ENCODE peak calls at places on chromosomes 6 and 20, in four cellular contexts. One of them, this sample, is unnamed.

GRCh38 chr6:27007020-27007419 is 240.5 kb upstream of the PRSS16 start:
- DNase-seq in GM12878: no peak
- DNase-seq in epithelial cell of esophagus: no peak
- DNase-seq in HFFc6: no peak
- DNase-seq in this sample: no peak

GRCh38 chr20:16729565-16730460 is at the start of gene SNRPB2:
- DNase-seq in GM12878: peak
- DNase-seq in epithelial cell of esophagus: peak
- DNase-seq in HFFc6: peak
- DNase-seq in this sample: peak

GRCh38 chr6:34810936-34811632 is 19.2 kb downstream of the BLTP3A start:
- DNase-seq in GM12878: peak
- DNase-seq in epithelial cell of esophagus: peak
- DNase-seq in HFFc6: no peak
- DNase-seq in this sample: peak

GRCh38 chr20:24148372-24148771 is 159.8 kb upstream of the GGTLC1 start:
- DNase-seq in GM12878: peak
- DNase-seq in epithelial cell of esophagus: no peak
- DNase-seq in HFFc6: no peak
- DNase-seq in this sample: no peak

GRCh38 chr20:58447733-58448391 is 58.8 kb downstream of the VAPB start:
- DNase-seq in GM12878: no peak
- DNase-seq in epithelial cell of esophagus: peak
- DNase-seq in HFFc6: peak
- DNase-seq in this sample: peak

GRCh38 chr20:51565741-51566140 is 23.2 kb upstream of the NFATC2 start:
- DNase-seq in GM12878: no peak
- DNase-seq in epithelial cell of esophagus: no peak
- DNase-seq in HFFc6: peak
- DNase-seq in this sample: no peak

GRCh38 chr20:41275181-41275793 is 42.2 kb downstream of the ZHX3 start:
- DNase-seq in GM12878: no peak
- DNase-seq in epithelial cell of esophagus: peak
- DNase-seq in HFFc6: peak
- DNase-seq in this sample: no peak

GRCh38 chr6:65900928-65901327 is 193.9 kb upstream of the EYS start:
- DNase-seq in GM12878: no peak
- DNase-seq in epithelial cell of esophagus: no peak
- DNase-seq in HFFc6: no peak
- DNase-seq in this sample: no peak

GRCh38 chr20:42340358-42340757 is 722.2 kb upstream of the CHD6 start:
- DNase-seq in GM12878: no peak
- DNase-seq in epithelial cell of esophagus: no peak
- DNase-seq in HFFc6: no peak
- DNase-seq in this sample: no peak

GRCh38 chr6:109304284-109305015 is 77.8 kb downstream of the CD164 start:
- DNase-seq in GM12878: no peak
- DNase-seq in epithelial cell of esophagus: no peak
- DNase-seq in HFFc6: no peak
- DNase-seq in this sample: peak

GRCh38 chr6:36544228-36544627 is 3.1 kb downstream of the STK38 start:
- DNase-seq in GM12878: no peak
- DNase-seq in epithelial cell of esophagus: no peak
- DNase-seq in HFFc6: no peak
- DNase-seq in this sample: peak

GRCh38 chr20:24662286-24662685 is 192.9 kb downstream of the SYNDIG1 start:
- DNase-seq in GM12878: no peak
- DNase-seq in epithelial cell of esophagus: no peak
- DNase-seq in HFFc6: no peak
- DNase-seq in this sample: no peak

GRCh38 chr6:9360881-9361280 is 925.5 kb upstream of the SLC35B3 start:
- DNase-seq in GM12878: no peak
- DNase-seq in epithelial cell of esophagus: peak
- DNase-seq in HFFc6: peak
- DNase-seq in this sample: no peak

GRCh38 chr6:33316603-33317417 is 734 bp downstream of the ZBTB22 start:
- DNase-seq in GM12878: no peak
- DNase-seq in epithelial cell of esophagus: no peak
- DNase-seq in HFFc6: no peak
- DNase-seq in this sample: no peak

GRCh38 chr6:109321752-109322151 is 60.5 kb downstream of the CD164 start:
- DNase-seq in GM12878: no peak
- DNase-seq in epithelial cell of esophagus: no peak
- DNase-seq in HFFc6: no peak
- DNase-seq in this sample: no peak

GRCh38 chr6:90369024-90369519 is 72.4 kb upstream of the BACH2 start:
- DNase-seq in GM12878: peak
- DNase-seq in epithelial cell of esophagus: peak
- DNase-seq in HFFc6: peak
- DNase-seq in this sample: peak

GRCh38 chr20:52494244-52494643 is 302.7 kb upstream of the ZFP64 start:
- DNase-seq in GM12878: no peak
- DNase-seq in epithelial cell of esophagus: peak
- DNase-seq in HFFc6: peak
- DNase-seq in this sample: peak

GRCh38 chr6:41449399-41450245 is 96.6 kb upstream of the FOXP4 start:
- DNase-seq in GM12878: no peak
- DNase-seq in epithelial cell of esophagus: no peak
- DNase-seq in HFFc6: no peak
- DNase-seq in this sample: no peak

GRCh38 chr6:41452763-41453162 is 93.4 kb upstream of the FOXP4 start:
- DNase-seq in GM12878: no peak
- DNase-seq in epithelial cell of esophagus: no peak
- DNase-seq in HFFc6: no peak
- DNase-seq in this sample: no peak

GRCh38 chr6:41451515-41452163 is 94.5 kb upstream of the FOXP4 start:
- DNase-seq in GM12878: no peak
- DNase-seq in epithelial cell of esophagus: no peak
- DNase-seq in HFFc6: peak
- DNase-seq in this sample: no peak

GRCh38 chr6:41450581-41450980 is 95.6 kb upstream of the FOXP4 start:
- DNase-seq in GM12878: no peak
- DNase-seq in epithelial cell of esophagus: no peak
- DNase-seq in HFFc6: no peak
- DNase-seq in this sample: no peak

DNA sequence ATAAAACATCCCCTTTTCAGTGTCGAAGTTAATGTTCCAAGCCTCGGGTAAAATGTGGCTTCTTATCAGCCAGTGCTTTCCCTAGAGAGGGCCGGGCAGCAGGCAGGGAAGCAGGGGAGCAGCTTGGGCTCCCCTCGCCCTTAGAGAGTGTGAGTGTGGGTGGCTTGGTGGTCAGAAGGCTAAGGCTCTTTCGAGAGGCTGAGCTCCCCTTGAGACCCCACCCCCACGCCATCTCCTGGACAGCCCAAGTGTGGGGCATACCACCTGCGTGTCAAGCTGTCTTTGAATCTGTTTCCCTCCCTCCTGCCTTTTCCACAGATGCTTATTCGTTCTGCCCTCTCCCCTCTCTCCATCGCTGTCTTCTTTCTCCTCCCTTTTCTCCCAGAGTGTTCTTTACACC is 95.1 kb upstream of the FOXP4 start:
- DNase-seq in GM12878: no peak
- DNase-seq in epithelial cell of esophagus: peak
- DNase-seq in HFFc6: no peak
- DNase-seq in this sample: no peak
- TF ChIP-seq CTCF in GM12878: peak
- TF ChIP-seq CTCF in epithelial cell of esophagus: peak
- TF ChIP-seq CTCF in HFFc6: no peak
- TF ChIP-seq CTCF in this sample: no peak

GRCh38 chr6:31834704-31835375 is 7.3 kb downstream of the HSPA1B start:
- DNase-seq in GM12878: no peak
- DNase-seq in epithelial cell of esophagus: no peak
- DNase-seq in HFFc6: no peak
- DNase-seq in this sample: no peak
- TF ChIP-seq CTCF in GM12878: no peak
- TF ChIP-seq CTCF in epithelial cell of esophagus: no peak
- TF ChIP-seq CTCF in HFFc6: no peak
- TF ChIP-seq CTCF in this sample: no peak

GRCh38 chr6:3033652-3034051 is 34.0 kb downstream of the NQO2 start:
- DNase-seq in GM12878: no peak
- DNase-seq in epithelial cell of esophagus: no peak
- DNase-seq in HFFc6: no peak
- DNase-seq in this sample: no peak

GRCh38 chr6:3026811-3027626 is 27.3 kb downstream of the NQO2 start:
- DNase-seq in GM12878: peak
- DNase-seq in epithelial cell of esophagus: no peak
- DNase-seq in HFFc6: no peak
- DNase-seq in this sample: no peak

GRCh38 chr6:3035397-3035796 is 32.9 kb upstream of the RIPK1 start:
- DNase-seq in GM12878: no peak
- DNase-seq in epithelial cell of esophagus: no peak
- DNase-seq in HFFc6: no peak
- DNase-seq in this sample: no peak

GRCh38 chr6:3032986-3033385 is 33.3 kb downstream of the NQO2 start:
- DNase-seq in GM12878: no peak
- DNase-seq in epithelial cell of esophagus: peak
- DNase-seq in HFFc6: peak
- DNase-seq in this sample: peak

DNA sequence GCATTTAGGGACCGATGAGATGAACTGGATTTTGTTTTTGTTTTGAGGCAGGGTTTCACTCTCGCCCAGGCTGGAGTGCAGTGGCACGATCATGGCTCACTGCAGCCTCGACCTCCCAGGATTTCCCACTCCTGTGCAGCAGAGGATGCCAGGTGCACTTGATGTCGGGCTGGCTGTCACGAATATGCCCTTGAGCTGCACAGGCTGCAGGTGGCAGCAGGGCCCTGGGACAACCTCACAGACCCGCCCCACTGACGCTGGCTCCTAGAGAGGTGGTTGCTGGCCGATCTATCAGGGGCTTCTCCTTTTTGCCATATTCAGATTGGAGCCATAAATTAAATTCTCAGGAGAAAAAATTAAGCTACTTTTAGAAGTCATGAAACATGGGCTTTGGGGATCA is 32.2 kb downstream of the NQO2 start:
- DNase-seq in GM12878: no peak
- DNase-seq in epithelial cell of esophagus: no peak
- DNase-seq in HFFc6: no peak
- DNase-seq in this sample: no peak
- TF ChIP-seq CTCF in GM12878: no peak
- TF ChIP-seq CTCF in epithelial cell of esophagus: no peak
- TF ChIP-seq CTCF in HFFc6: no peak
- TF ChIP-seq CTCF in this sample: no peak

GRCh38 chr20:34064286-34064685 is 47.8 kb downstream of the EIF2S2 start:
- DNase-seq in GM12878: no peak
- DNase-seq in epithelial cell of esophagus: no peak
- DNase-seq in HFFc6: no peak
- DNase-seq in this sample: no peak
- TF ChIP-seq CTCF in GM12878: no peak
- TF ChIP-seq CTCF in epithelial cell of esophagus: no peak
- TF ChIP-seq CTCF in HFFc6: no peak
- TF ChIP-seq CTCF in this sample: no peak

GRCh38 chr6:64838726-64839125 is 868.3 kb downstream of the EYS start:
- DNase-seq in GM12878: no peak
- DNase-seq in epithelial cell of esophagus: peak
- DNase-seq in HFFc6: no peak
- DNase-seq in this sample: no peak
- TF ChIP-seq CTCF in GM12878: no peak
- TF ChIP-seq CTCF in epithelial cell of esophagus: peak
- TF ChIP-seq CTCF in HFFc6: no peak
- TF ChIP-seq CTCF in this sample: no peak

GRCh38 chr6:153537422-153537821 is 406.3 kb upstream of the RGS17 start:
- DNase-seq in GM12878: no peak
- DNase-seq in epithelial cell of esophagus: peak
- DNase-seq in HFFc6: no peak
- DNase-seq in this sample: no peak
- TF ChIP-seq CTCF in GM12878: no peak
- TF ChIP-seq CTCF in epithelial cell of esophagus: no peak
- TF ChIP-seq CTCF in HFFc6: no peak
- TF ChIP-seq CTCF in this sample: no peak

DNA sequence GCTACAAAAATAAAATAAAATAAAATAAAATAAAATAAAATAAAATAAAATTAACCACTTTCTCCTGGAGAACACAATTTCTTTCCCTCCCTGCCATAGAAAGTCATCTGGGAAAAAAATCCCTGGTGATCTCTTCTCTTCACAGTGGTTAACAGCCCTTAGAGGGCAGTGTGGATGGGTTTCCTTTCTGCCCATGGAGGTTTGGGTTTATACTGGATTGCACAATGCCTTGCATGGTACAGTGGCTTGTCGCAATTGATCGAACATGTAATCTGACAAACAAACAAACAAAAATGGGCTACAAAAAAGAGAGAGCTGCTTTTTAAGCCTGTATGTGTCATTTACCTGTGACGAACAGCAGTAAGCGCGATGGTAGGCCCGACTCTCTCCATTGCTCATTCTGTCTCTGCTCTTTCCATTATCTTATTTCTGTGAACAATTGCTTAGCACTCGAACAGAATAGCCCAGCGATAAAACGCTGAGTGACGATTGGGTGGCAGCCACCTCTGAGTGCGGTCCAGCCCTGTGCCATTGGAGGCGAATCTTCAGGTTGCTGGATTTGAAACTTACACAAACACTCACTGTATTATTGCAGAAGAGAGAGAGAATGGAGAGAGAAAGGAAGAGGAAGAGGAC is 166.1 kb downstream of the CD83 start:
- DNase-seq in GM12878: no peak
- DNase-seq in epithelial cell of esophagus: peak
- DNase-seq in HFFc6: no peak
- DNase-seq in this sample: no peak
- TF ChIP-seq CTCF in GM12878: no peak
- TF ChIP-seq CTCF in epithelial cell of esophagus: peak
- TF ChIP-seq CTCF in HFFc6: no peak
- TF ChIP-seq CTCF in this sample: peak

GRCh38 chr20:22248052-22248667 is 336.2 kb downstream of the FOXA2 start:
- DNase-seq in GM12878: no peak
- DNase-seq in epithelial cell of esophagus: peak
- DNase-seq in HFFc6: no peak
- DNase-seq in this sample: no peak
- TF ChIP-seq CTCF in GM12878: peak
- TF ChIP-seq CTCF in epithelial cell of esophagus: peak
- TF ChIP-seq CTCF in HFFc6: peak
- TF ChIP-seq CTCF in this sample: peak

This sample was measured in mammary epithelial cell.